ENCODE peak calls at places on chromosomes 11 and 22, in ten cellular contexts. Q is body of pancreas; A is Right ventricle myocardium superior; I is brain pericyte; C is stimulated activated CD4-positive, alpha-beta T cell treated with anti-CD3 and anti-CD28 coated beads, TNF-alpha, amount 100 ng/mL, for 1 hour; V is stimulated activated CD8-positive, alpha-beta memory T cell treated with anti-CD3 and anti-CD28 coated beads, Interleukin-4, amount 100 ng/mL, for 4 hours; J is non-pigmented ciliary epithelial cell; Z is GM13977; U is T-helper 1 cell; M is NCI-H226. S is an unnamed sample.

GRCh38 chr11:23897453-23898289 is 599.2 kb upstream of the LUZP2 start:
- DNase-seq in Q (no peak), A (no peak), I (no peak), C (no peak), V (no peak), J (peak), Z (no peak), U (no peak), M (peak), S (no peak)

GRCh38 chr11:61547246-61547645 is 33.6 kb downstream of the SYT7 start:
- DNase-seq in Q (no peak), A (no peak), I (no peak), C (no peak), V (no peak), J (no peak), Z (no peak), U (no peak), M (no peak), S (no peak)

GRCh38 chr11:19602406-19602805 is 110.2 kb upstream of the NAV2 start:
- DNase-seq in Q (no peak), A (no peak), I (no peak), C (no peak), V (no peak), J (no peak), Z (no peak), U (no peak), M (no peak), S (no peak)

GRCh38 chr11:68275721-68276488 is 4.1 kb upstream of the C11orf24 start:
- DNase-seq in Q (peak), A (no peak), I (no peak), C (no peak), V (no peak), J (no peak), Z (no peak), U (no peak), M (peak), S (no peak)

GRCh38 chr11:19982761-19983495 is 177.3 kb downstream of the DBX1 start:
- DNase-seq in Q (no peak), A (no peak), I (no peak), C (no peak), V (no peak), J (no peak), Z (no peak), U (no peak), M (no peak), S (no peak)

GRCh38 chr11:40100204-40100603 is 1359.2 kb downstream of the LRRC4C start:
- DNase-seq in Q (no peak), A (no peak), I (no peak), C (no peak), V (no peak), J (no peak), Z (no peak), U (no peak), M (no peak), S (no peak)

GRCh38 chr22:37896181-37896592 is 9.9 kb upstream of the MICALL1 start:
- DNase-seq in Q (no peak), A (no peak), I (no peak), C (no peak), V (no peak), J (no peak), Z (peak), U (peak), M (peak), S (peak)

GRCh38 chr22:47835726-47836125 is 1073.3 kb downstream of the TBC1D22A start:
- DNase-seq in Q (no peak), A (no peak), I (no peak), C (no peak), V (no peak), J (peak), Z (no peak), U (no peak), M (no peak), S (no peak)

GRCh38 chr11:60855726-60856633 is at the start of gene PTGDR2:
- DNase-seq in Q (no peak), A (no peak), I (no peak), C (no peak), V (no peak), J (no peak), Z (no peak), U (no peak), M (no peak), S (peak)

GRCh38 chr11:118909619-118910308 is 16.0 kb downstream of the BCL9L start:
- DNase-seq in Q (no peak), A (no peak), I (no peak), C (no peak), V (no peak), J (no peak), Z (no peak), U (no peak), M (no peak), S (no peak)

GRCh38 chr22:19767427-19768380 is 7.1 kb downstream of the TBX1 start:
- DNase-seq in Q (no peak), A (peak), I (no peak), C (no peak), V (no peak), J (no peak), Z (no peak), U (no peak), M (no peak), S (no peak)

GRCh38 chr11:2772544-2773031 is 72.8 kb upstream of the KCNQ1OT1 start:
- DNase-seq in Q (no peak), A (no peak), I (no peak), C (no peak), V (no peak), J (peak), Z (no peak), U (no peak), M (peak), S (peak)

GRCh38 chr11:95680169-95680929 is 109.2 kb downstream of the FAM76B start:
- DNase-seq in Q (no peak), A (no peak), I (no peak), C (no peak), V (no peak), J (peak), Z (no peak), U (no peak), M (peak), S (no peak)

GRCh38 chr22:27719535-27720227 is 81.9 kb downstream of the MN1 start:
- DNase-seq in Q (no peak), A (no peak), I (no peak), C (no peak), V (no peak), J (no peak), Z (no peak), U (no peak), M (no peak), S (peak)

GRCh38 chr11:117794144-117794543 is 2.9 kb downstream of the DSCAML1 start:
- DNase-seq in Q (no peak), A (no peak), I (no peak), C (no peak), V (no peak), J (no peak), Z (no peak), U (no peak), M (no peak), S (no peak)

GRCh38 chr11:69295995-69296889 is 2.3 kb downstream of the MYEOV start:
- DNase-seq in Q (peak), A (peak), I (no peak), C (no peak), V (no peak), J (no peak), Z (no peak), U (no peak), M (peak), S (no peak)

GRCh38 chr11:58775066-58775708 is 43.4 kb upstream of the GLYAT start:
- DNase-seq in Q (no peak), A (no peak), I (no peak), C (no peak), V (no peak), J (no peak), Z (no peak), U (no peak), M (no peak), S (no peak)

GRCh38 chr22:47190276-47190956 is 428.0 kb downstream of the TBC1D22A start:
- DNase-seq in Q (no peak), A (peak), I (no peak), C (no peak), V (no peak), J (no peak), Z (no peak), U (no peak), M (no peak), S (no peak)

GRCh38 chr11:45857834-45858492 is 10.7 kb downstream of the CRY2 start:
- DNase-seq in Q (peak), A (peak), I (no peak), C (no peak), V (no peak), J (peak), Z (no peak), U (no peak), M (peak), S (no peak)